ENCODE peak calls at places on chromosomes 11 and 22, in four cellular contexts. M is RWPE1, R is nucleus accumbens, O is HS-27A. A is an unnamed sample.

GRCh38 chr11:10658621-10659338 is 34.8 kb downstream of the IRAG1 start:
- DNase-seq in O (no peak), M (no peak), R (no peak), A (no peak)

GRCh38 chr11:113663567-113663966 is 42.5 kb downstream of the TMPRSS5 start:
- DNase-seq in O (no peak), R (no peak), M (no peak), A (peak; percentile 33)

GRCh38 chr22:28024422-28024888 is 105.4 kb upstream of the PITPNB start:
- DNase-seq in O (no peak), R (no peak), M (no peak), A (no peak)

GRCh38 chr22:46376908-46377565 is 41.5 kb downstream of the TRMU start:
- DNase-seq in R (no peak), M (no peak), O (no peak), A (no peak)

GRCh38 chr11:66336234-66337102 is at the start of gene RIN1:
- DNase-seq in O (peak; percentile 98), R (peak; percentile 84), M (peak; percentile 97), A (peak; percentile 97)

GRCh38 chr11:70073881-70074371 is 4.2 kb upstream of the ANO1 start:
- DNase-seq in O (no peak), M (no peak), R (no peak), A (peak; percentile 28)

GRCh38 chr22:27542602-27543001 is 259.0 kb downstream of the MN1 start:
- DNase-seq in O (no peak), M (no peak), R (no peak), A (no peak)

GRCh38 chr22:30397656-30398635 is 1.1 kb downstream of the SEC14L2 start:
- DNase-seq in O (no peak), R (no peak), M (no peak), A (peak; percentile 21)

GRCh38 chr22:38782402-38783094 is 11.4 kb downstream of the DNAL4 start:
- DNase-seq in R (peak; percentile 51), M (no peak), O (no peak), A (peak; percentile 75)

GRCh38 chr11:95375881-95376280 is 144.9 kb upstream of the SESN3 start:
- DNase-seq in M (no peak), O (no peak), R (no peak), A (peak; percentile 70)

GRCh38 chr22:44943701-44944324 is 66.0 kb downstream of the PHF21B start:
- DNase-seq in R (no peak), M (no peak), O (no peak), A (no peak)

GRCh38 chr22:27674524-27674923 is 127.0 kb downstream of the MN1 start:
- DNase-seq in O (no peak), M (no peak), R (no peak), A (no peak)

A was measured in epithelial cell of esophagus.